ENCODE peak calls at places on chromosomes 7 and 10, in ten cellular contexts. D, C, X, M, W, Y, B, O, P and T are unnamed samples.

GRCh38 chr7:27071622-27072390 is 24.0 kb downstream of the HOXA1 start:
- DNase-seq in D (no peak), C (no peak), X (no peak), M (no peak), W (no peak), Y (no peak), B (no peak), O (no peak), P (no peak), T (no peak)

GRCh38 chr7:1505731-1506550 is 1.8 kb upstream of the INTS1 start:
- DNase-seq in D (no peak), C (no peak), X (no peak), M (peak; percentile 13), W (no peak), Y (no peak), B (no peak), O (no peak), P (no peak), T (no peak)

GRCh38 chr7:117325836-117326235 is 3.0 kb upstream of the WNT2 start:
- DNase-seq in D (no peak), C (no peak), X (no peak), M (no peak), W (peak; percentile 72), Y (no peak), B (no peak), O (no peak), P (no peak), T (no peak)

GRCh38 chr10:121936295-121936694 is 8.5 kb upstream of the ATE1 start:
- DNase-seq in D (no peak), C (no peak), X (no peak), M (no peak), W (no peak), Y (no peak), B (no peak), O (no peak), P (no peak), T (no peak)

GRCh38 chr7:33757563-33758165 is 147.7 kb upstream of the BMPER start:
- DNase-seq in D (peak; percentile 63), C (peak; percentile 45), X (no peak), M (peak; percentile 32), W (no peak), Y (peak; percentile 67), B (no peak), O (no peak), P (peak; percentile 55), T (no peak)

GRCh38 chr7:26100940-26101339 is 51.1 kb upstream of the NFE2L3 start:
- DNase-seq in D (no peak), C (no peak), X (no peak), M (no peak), W (no peak), Y (no peak), B (no peak), O (no peak), P (no peak), T (no peak)

GRCh38 chr7:141497391-141497790 is 53.8 kb upstream of the AGK start:
- DNase-seq in D (no peak), C (no peak), X (no peak), M (no peak), W (no peak), Y (no peak), B (no peak), O (no peak), P (no peak), T (no peak)

GRCh38 chr7:84069036-84069435 is 125.6 kb downstream of the SEMA3A start:
- DNase-seq in D (no peak), C (peak; percentile 52), X (no peak), M (no peak), W (no peak), Y (no peak), B (no peak), O (no peak), P (no peak), T (no peak)

GRCh38 chr7:26022578-26022977 is 129.4 kb upstream of the NFE2L3 start:
- DNase-seq in D (no peak), C (no peak), X (no peak), M (no peak), W (no peak), Y (no peak), B (no peak), O (no peak), P (no peak), T (no peak)

GRCh38 chr10:27550823-27551222 is 46.7 kb downstream of the RAB18 start:
- DNase-seq in D (no peak), C (no peak), X (no peak), M (no peak), W (no peak), Y (no peak), B (no peak), O (no peak), P (no peak), T (no peak)

GRCh38 chr7:151245360-151246160 is 2.9 kb downstream of the SMARCD3 start:
- DNase-seq in D (peak; percentile 35), C (no peak), X (no peak), M (peak; percentile 74), W (no peak), Y (no peak), B (peak; percentile 59), O (peak; percentile 52), P (peak; percentile 49), T (no peak)

GRCh38 chr7:151244871-151245346 is 3.6 kb downstream of the SMARCD3 start:
- DNase-seq in D (no peak), C (no peak), X (no peak), M (no peak), W (no peak), Y (no peak), B (peak; percentile 26), O (no peak), P (no peak), T (no peak)

GRCh38 chr7:151243411-151244155 is 4.9 kb downstream of the SMARCD3 start:
- DNase-seq in D (peak; percentile 22), C (no peak), X (no peak), M (no peak), W (no peak), Y (no peak), B (peak; percentile 43), O (no peak), P (no peak), T (no peak)

GRCh38 chr7:151243045-151243349 is 5.5 kb downstream of the SMARCD3 start:
- DNase-seq in D (no peak), C (no peak), X (no peak), M (no peak), W (no peak), Y (no peak), B (no peak), O (no peak), P (no peak), T (no peak)

GRCh38 chr7:151244156-151244870 is 4.2 kb downstream of the SMARCD3 start:
- DNase-seq in D (peak; percentile 60), C (peak; percentile 33), X (no peak), M (peak; percentile 66), W (no peak), Y (peak; percentile 60), B (peak; percentile 52), O (no peak), P (peak; percentile 55), T (no peak)
- TF ChIP-seq CTCF in D (peak; percentile 95), C (peak; percentile 83), X (peak; percentile 94), M (peak; percentile 96), W (peak; percentile 93), Y (peak; percentile 95), B (peak; percentile 84), O (peak; percentile 88), P (no peak), T (peak; percentile 76)

GRCh38 chr10:128898916-128899195 is 568.2 kb upstream of the MGMT start:
- DNase-seq in D (no peak), C (no peak), X (no peak), M (no peak), W (no peak), Y (no peak), B (no peak), O (no peak), P (no peak), T (no peak)

GRCh38 chr10:128896964-128897363 is 570.1 kb upstream of the MGMT start:
- DNase-seq in D (no peak), C (no peak), X (no peak), M (no peak), W (no peak), Y (no peak), B (no peak), O (no peak), P (no peak), T (no peak)

GRCh38 chr10:128896183-128896805 is 570.7 kb upstream of the MGMT start:
- DNase-seq in D (no peak), C (no peak), X (no peak), M (no peak), W (no peak), Y (no peak), B (no peak), O (no peak), P (no peak), T (no peak)

GRCh38 chr10:128897414-128897928 is 569.6 kb upstream of the MGMT start:
- DNase-seq in D (no peak), C (no peak), X (no peak), M (no peak), W (no peak), Y (no peak), B (no peak), O (no peak), P (no peak), T (no peak)

GRCh38 chr10:128898133-128898915 is 568.7 kb upstream of the MGMT start:
- DNase-seq in D (no peak), C (no peak), X (no peak), M (no peak), W (no peak), Y (no peak), B (no peak), O (no peak), P (no peak), T (no peak)
- H3K4me3 ChIP-seq in D (no peak overlapping the region), C (no peak overlapping the region), X (no peak overlapping the region), M (no peak overlapping the region), W (no peak overlapping the region), Y (no peak overlapping the region), B (no peak overlapping the region), O (no peak overlapping the region), P (no peak overlapping the region), T (no peak overlapping the region)

GRCh38 chr10:11180228-11180627 is 162.6 kb downstream of the CELF2 start:
- DNase-seq in D (no peak), C (no peak), X (no peak), M (no peak), W (no peak), Y (no peak), B (peak; percentile 69), O (no peak), P (peak; percentile 30), T (no peak)
- TF ChIP-seq CTCF in D (no peak), C (no peak), X (no peak), M (no peak), W (no peak), Y (no peak), B (no peak), O (no peak), P (no peak), T (no peak)

GRCh38 chr7:44081266-44081748 is 1.0 kb downstream of the POLM start:
- DNase-seq in D (no peak), C (no peak), X (no peak), M (no peak), W (no peak), Y (no peak), B (peak; percentile 46), O (no peak), P (no peak), T (no peak)
- H3K4me3 ChIP-seq in D (peak overlapping the region; percentile 79), C (peak overlapping the region; percentile 80), X (peak overlapping the region; percentile 96), M (peak overlapping the region; percentile 90), W (peak overlapping the region; percentile 75), Y (peak overlapping the region; percentile 95), B (peak overlapping the region; percentile 90), O (peak overlapping the region; percentile 73), P (peak overlapping the region; percentile 76), T (peak overlapping the region; percentile 83)

GRCh38 chr7:143901360-143901709 is 641 bp downstream of the TCAF1 start:
- DNase-seq in D (peak; percentile 52), C (peak; percentile 37), X (no peak), M (peak; percentile 53), W (peak; percentile 60), Y (no peak), B (peak; percentile 55), O (peak; percentile 63), P (peak; percentile 44), T (no peak)
- TF ChIP-seq CTCF in D (no peak), C (no peak), X (no peak), M (no peak), W (no peak), Y (no peak), B (no peak), O (no peak), P (no peak), T (no peak)